ENCODE peak calls at places on chromosome 16, in six cellular contexts. One of them, this sample, is unnamed.

GRCh38 chr16:22355487-22355908 is 18.9 kb downstream of the CDR2 start:
- DNase-seq in HCT116: no peak
- DNase-seq in GM12878: peak; percentile 56
- DNase-seq in SK-N-SH: no peak
- DNase-seq in H1: no peak
- DNase-seq in K562: no peak
- DNase-seq in this sample: no peak

GRCh38 chr16:18938986-18939385 is 12.8 kb upstream of the SMG1 start:
- DNase-seq in SK-N-SH: no peak
- DNase-seq in H1: no peak
- DNase-seq in K562: no peak
- DNase-seq in HCT116: no peak
- DNase-seq in GM12878: no peak
- DNase-seq in this sample: no peak

GRCh38 chr16:47884131-47884725 is 271.6 kb downstream of the ABCC12 start:
- DNase-seq in K562: no peak
- DNase-seq in GM12878: no peak
- DNase-seq in HCT116: no peak
- DNase-seq in H1: no peak
- DNase-seq in SK-N-SH: no peak
- DNase-seq in this sample: no peak

GRCh38 chr16:49914697-49915096 is 58.8 kb upstream of the ZNF423 start:
- DNase-seq in SK-N-SH: no peak
- DNase-seq in HCT116: no peak
- DNase-seq in K562: peak; percentile 37
- DNase-seq in GM12878: no peak
- DNase-seq in H1: no peak
- DNase-seq in this sample: no peak

GRCh38 chr16:47370536-47370935 is 90.3 kb downstream of the ITFG1 start:
- DNase-seq in SK-N-SH: no peak
- DNase-seq in HCT116: no peak
- DNase-seq in GM12878: no peak
- DNase-seq in K562: no peak
- DNase-seq in H1: no peak
- DNase-seq in this sample: no peak

GRCh38 chr16:24328835-24329418 is 72.8 kb downstream of the CACNG3 start:
- DNase-seq in H1: no peak
- DNase-seq in GM12878: no peak
- DNase-seq in K562: no peak
- DNase-seq in HCT116: no peak
- DNase-seq in SK-N-SH: no peak
- DNase-seq in this sample: no peak

GRCh38 chr16:19008770-19009169 is 25.0 kb downstream of the TMC7 start:
- DNase-seq in K562: no peak
- DNase-seq in HCT116: no peak
- DNase-seq in GM12878: no peak
- DNase-seq in H1: no peak
- DNase-seq in SK-N-SH: no peak
- DNase-seq in this sample: no peak

GRCh38 chr16:8818499-8819270 is 21.0 kb downstream of the PMM2 start:
- DNase-seq in SK-N-SH: no peak
- DNase-seq in H1: no peak
- DNase-seq in K562: no peak
- DNase-seq in GM12878: peak; percentile 57
- DNase-seq in HCT116: no peak
- DNase-seq in this sample: no peak

GRCh38 chr16:2468142-2468724 is 2.9 kb upstream of the NTN3 start:
- DNase-seq in K562: no peak
- DNase-seq in H1: peak; percentile 61
- DNase-seq in GM12878: no peak
- DNase-seq in SK-N-SH: peak; percentile 75
- DNase-seq in HCT116: no peak
- DNase-seq in this sample: peak; percentile 52

GRCh38 chr16:23278031-23278430 is 24.1 kb upstream of the SCNN1B start:
- DNase-seq in K562: no peak
- DNase-seq in HCT116: no peak
- DNase-seq in H1: no peak
- DNase-seq in GM12878: no peak
- DNase-seq in SK-N-SH: no peak
- DNase-seq in this sample: no peak

GRCh38 chr16:7025616-7026190 is 306.9 kb upstream of the RBFOX1 start:
- DNase-seq in K562: peak; percentile 76
- DNase-seq in SK-N-SH: peak; percentile 79
- DNase-seq in HCT116: no peak
- DNase-seq in GM12878: no peak
- DNase-seq in H1: peak; percentile 94
- DNase-seq in this sample: peak; percentile 69

GRCh38 chr16:3999890-4000325 is 116.3 kb downstream of the ADCY9 start:
- DNase-seq in SK-N-SH: no peak
- DNase-seq in HCT116: no peak
- DNase-seq in H1: no peak
- DNase-seq in K562: no peak
- DNase-seq in GM12878: no peak
- DNase-seq in this sample: no peak

GRCh38 chr16:88561485-88562369 is 8.5 kb upstream of the ZC3H18 start:
- DNase-seq in GM12878: no peak
- DNase-seq in K562: peak; percentile 85
- DNase-seq in HCT116: peak; percentile 36
- DNase-seq in SK-N-SH: peak; percentile 91
- DNase-seq in H1: peak; percentile 74
- DNase-seq in this sample: no peak

GRCh38 chr16:71852146-71852545 is 6.4 kb downstream of the ATXN1L start:
- DNase-seq in H1: no peak
- DNase-seq in SK-N-SH: no peak
- DNase-seq in K562: no peak
- DNase-seq in HCT116: no peak
- DNase-seq in GM12878: no peak
- DNase-seq in this sample: no peak

DNA sequence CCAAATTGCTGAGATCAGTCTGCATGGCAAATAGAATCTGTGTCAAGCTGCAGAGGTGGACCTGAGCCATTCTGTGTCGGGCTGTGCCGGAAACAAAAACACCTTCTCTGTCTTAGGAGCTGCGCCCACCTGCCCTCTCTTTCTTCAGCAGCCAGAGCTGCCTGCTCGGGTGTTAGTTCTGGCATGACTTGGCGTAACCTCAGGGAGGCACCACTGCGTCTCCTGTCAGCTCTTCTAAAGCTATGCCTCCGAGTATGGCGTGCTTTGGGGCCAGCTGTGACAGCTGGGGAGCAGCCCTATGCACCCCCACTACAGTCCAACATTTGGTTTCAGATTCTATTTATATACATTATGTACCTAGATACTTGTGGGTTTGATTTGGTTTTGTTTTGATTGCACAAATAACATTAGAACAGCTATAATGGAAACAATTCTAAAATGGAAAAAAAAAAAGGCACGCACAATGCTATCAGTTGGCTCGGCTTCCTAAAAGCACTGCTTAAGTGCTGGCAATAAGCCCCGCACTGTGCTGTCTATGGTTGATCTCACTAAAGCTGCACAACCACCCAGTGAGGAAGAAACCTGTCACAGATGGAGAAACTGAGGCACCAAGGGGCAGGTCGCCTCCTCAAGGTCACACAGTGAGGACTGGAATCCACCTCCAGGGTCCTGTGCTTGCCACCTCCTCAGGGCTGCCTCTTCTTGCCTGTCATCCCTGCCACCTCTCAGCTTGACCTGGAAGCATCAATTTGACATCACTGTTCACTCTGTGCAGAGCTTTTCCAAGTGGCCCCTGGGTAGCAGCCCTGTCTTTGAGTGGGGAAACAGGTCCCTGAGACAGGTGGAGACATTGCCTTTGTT is 18.7 kb upstream of the ADGRG1 start:
- DNase-seq in GM12878: peak; percentile 83
- DNase-seq in HCT116: no peak
- DNase-seq in H1: peak; percentile 41
- DNase-seq in K562: no peak
- DNase-seq in SK-N-SH: peak; percentile 30
- DNase-seq in this sample: no peak
- TF ChIP-seq JUND in GM12878: no peak
- TF ChIP-seq JUND in HCT116: no peak
- TF ChIP-seq JUND in H1: no peak
- TF ChIP-seq JUND in K562: no peak
- TF ChIP-seq JUND in SK-N-SH: no peak
- TF ChIP-seq JUND in this sample: no peak

GRCh38 chr16:87316923-87317765 is at the start of gene C16orf95:
- DNase-seq in GM12878: peak; percentile 80
- DNase-seq in HCT116: peak; percentile 92
- DNase-seq in K562: peak; percentile 100
- DNase-seq in SK-N-SH: peak; percentile 100
- DNase-seq in H1: peak; percentile 99
- DNase-seq in this sample: peak; percentile 100

GRCh38 chr16:87318158-87318644 is 1.0 kb upstream of the C16orf95 start:
- DNase-seq in HCT116: no peak
- DNase-seq in H1: no peak
- DNase-seq in GM12878: no peak
- DNase-seq in SK-N-SH: no peak
- DNase-seq in K562: peak; percentile 30
- DNase-seq in this sample: no peak

GRCh38 chr16:87319011-87319410 is 1.8 kb upstream of the C16orf95 start:
- DNase-seq in K562: no peak
- DNase-seq in HCT116: no peak
- DNase-seq in GM12878: no peak
- DNase-seq in H1: no peak
- DNase-seq in SK-N-SH: no peak
- DNase-seq in this sample: no peak

GRCh38 chr16:87316450-87316922 is 706 bp downstream of the C16orf95 start:
- DNase-seq in HCT116: no peak
- DNase-seq in K562: no peak
- DNase-seq in SK-N-SH: no peak
- DNase-seq in GM12878: no peak
- DNase-seq in H1: no peak
- DNase-seq in this sample: no peak

GRCh38 chr16:87317766-87318121 is 552 bp upstream of the C16orf95 start:
- DNase-seq in H1: no peak
- DNase-seq in HCT116: no peak
- DNase-seq in K562: peak; percentile 76
- DNase-seq in GM12878: no peak
- DNase-seq in SK-N-SH: peak; percentile 75
- DNase-seq in this sample: peak; percentile 47
- TF ChIP-seq JUND in H1: no peak
- TF ChIP-seq JUND in HCT116: no peak
- TF ChIP-seq JUND in K562: no peak
- TF ChIP-seq JUND in GM12878: no peak
- TF ChIP-seq JUND in SK-N-SH: no peak
- TF ChIP-seq JUND in this sample: no peak

DNA sequence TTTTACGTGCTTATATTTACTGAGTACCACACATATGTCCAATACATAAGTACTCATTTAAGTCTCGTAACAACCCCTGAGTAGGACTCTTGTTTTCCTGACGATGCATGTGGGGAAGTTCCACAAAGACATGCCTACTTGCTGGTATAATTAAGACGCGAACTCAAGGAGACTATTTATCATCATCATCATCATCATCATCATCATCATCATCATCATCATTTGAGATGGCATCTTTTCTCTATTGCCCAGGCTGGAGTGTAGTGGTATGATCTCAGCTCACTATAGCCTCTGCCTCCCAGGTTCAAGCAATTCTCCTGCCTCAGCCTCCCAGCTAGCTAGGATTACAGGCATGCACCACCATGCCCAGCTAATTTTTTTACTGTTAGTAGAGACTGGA is 809.9 kb upstream of the EEF2KMT start:
- DNase-seq in H1: no peak
- DNase-seq in SK-N-SH: no peak
- DNase-seq in HCT116: no peak
- DNase-seq in GM12878: no peak
- DNase-seq in K562: no peak
- DNase-seq in this sample: no peak
- TF ChIP-seq JUND in H1: no peak
- TF ChIP-seq JUND in SK-N-SH: no peak
- TF ChIP-seq JUND in HCT116: no peak
- TF ChIP-seq JUND in GM12878: no peak
- TF ChIP-seq JUND in K562: no peak
- TF ChIP-seq JUND in this sample: no peak

GRCh38 chr16:66240996-66241395 is 125.5 kb upstream of the CDH5 start:
- DNase-seq in HCT116: no peak
- DNase-seq in H1: no peak
- DNase-seq in SK-N-SH: no peak
- DNase-seq in K562: no peak
- DNase-seq in GM12878: no peak
- DNase-seq in this sample: no peak

GRCh38 chr16:66240565-66240964 is 125.9 kb upstream of the CDH5 start:
- DNase-seq in K562: no peak
- DNase-seq in GM12878: no peak
- DNase-seq in H1: no peak
- DNase-seq in HCT116: no peak
- DNase-seq in SK-N-SH: no peak
- DNase-seq in this sample: no peak

GRCh38 chr16:66240088-66240487 is 126.4 kb upstream of the CDH5 start:
- DNase-seq in SK-N-SH: no peak
- DNase-seq in K562: no peak
- DNase-seq in HCT116: no peak
- DNase-seq in GM12878: no peak
- DNase-seq in H1: no peak
- DNase-seq in this sample: no peak

GRCh38 chr16:66236301-66236700 is 130.2 kb upstream of the CDH5 start:
- DNase-seq in H1: no peak
- DNase-seq in HCT116: no peak
- DNase-seq in K562: no peak
- DNase-seq in SK-N-SH: no peak
- DNase-seq in GM12878: no peak
- DNase-seq in this sample: no peak

GRCh38 chr16:66238696-66239095 is 127.8 kb upstream of the CDH5 start:
- DNase-seq in K562: no peak
- DNase-seq in H1: no peak
- DNase-seq in HCT116: no peak
- DNase-seq in GM12878: no peak
- DNase-seq in SK-N-SH: no peak
- DNase-seq in this sample: no peak
- TF ChIP-seq JUND in K562: no peak
- TF ChIP-seq JUND in H1: no peak
- TF ChIP-seq JUND in HCT116: no peak
- TF ChIP-seq JUND in GM12878: no peak
- TF ChIP-seq JUND in SK-N-SH: no peak
- TF ChIP-seq JUND in this sample: no peak

GRCh38 chr16:84532299-84532724 is 27.9 kb upstream of the MEAK7 start:
- DNase-seq in K562: no peak
- DNase-seq in HCT116: no peak
- DNase-seq in GM12878: no peak
- DNase-seq in SK-N-SH: no peak
- DNase-seq in H1: no peak
- DNase-seq in this sample: peak; percentile 33
- TF ChIP-seq JUND in K562: no peak
- TF ChIP-seq JUND in HCT116: no peak
- TF ChIP-seq JUND in GM12878: no peak
- TF ChIP-seq JUND in SK-N-SH: no peak
- TF ChIP-seq JUND in H1: peak; percentile 51
- TF ChIP-seq JUND in this sample: no peak

DNA sequence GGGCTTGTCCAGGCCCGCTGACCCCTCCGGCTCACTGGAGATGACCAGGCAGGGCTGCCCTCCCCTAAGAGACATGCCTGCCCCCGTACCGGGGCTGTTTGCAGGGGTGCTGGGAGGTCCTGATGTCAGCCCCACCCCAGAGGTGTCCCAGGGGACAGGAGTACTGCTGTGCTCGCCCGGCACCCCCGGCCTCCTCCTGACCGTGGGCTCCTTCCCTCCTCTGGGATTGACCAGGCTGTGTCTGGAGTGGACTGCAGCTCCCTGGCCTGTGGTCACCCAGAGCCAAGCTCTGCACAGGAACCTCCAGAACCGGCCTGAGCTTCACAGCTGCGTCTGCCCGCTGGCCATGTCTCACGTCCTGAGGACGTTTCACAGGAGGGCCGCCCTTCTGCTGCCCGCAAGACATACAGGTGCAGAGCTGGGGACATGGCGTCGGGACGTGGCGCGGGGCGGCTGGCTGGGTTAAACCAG is 53.2 kb downstream of the LMF1 start:
- DNase-seq in HCT116: no peak
- DNase-seq in H1: no peak
- DNase-seq in K562: no peak
- DNase-seq in GM12878: no peak
- DNase-seq in SK-N-SH: no peak
- DNase-seq in this sample: no peak
- TF ChIP-seq JUND in HCT116: no peak
- TF ChIP-seq JUND in H1: no peak
- TF ChIP-seq JUND in K562: no peak
- TF ChIP-seq JUND in GM12878: no peak
- TF ChIP-seq JUND in SK-N-SH: no peak
- TF ChIP-seq JUND in this sample: no peak